ENCODE peak calls at places on chromosomes 4 and X, in ten cellular contexts. Y is NCI-H1694; N is HCT116; W is H7; L is EH; J is foreskin keratinocyte; Q is activated naive CD8-positive, alpha-beta T cell treated with anti-CD3 and anti-CD28 coated beads, Interleukin-2, amount 50 U/mL, for 24 hours; C is G401; B is endodermal cell; G is activated CD4-positive, alpha-beta T cell treated with anti-CD3 and anti-CD28 coated beads for 36 hours. O is an unnamed sample.

GRCh38 chr4:144591401-144591800 is 54.6 kb upstream of the HHIP start:
- DNase-seq in J (peak; percentile 80), W (no peak), Q (no peak), G (no peak), B (no peak), Y (no peak), C (no peak), N (no peak), L (peak; percentile 78), O (peak; percentile 88)

GRCh38 chr4:65416875-65417274 is 253.4 kb downstream of the EPHA5 start:
- DNase-seq in B (peak; percentile 67), C (peak; percentile 13), Q (no peak), N (no peak), W (no peak), G (no peak), L (no peak), J (no peak), Y (peak; percentile 93), O (peak; percentile 8)

GRCh38 chr4:2333356-2333841 is 71.5 kb upstream of the MXD4 start:
- DNase-seq in B (peak; percentile 51), L (no peak), Q (no peak), J (no peak), N (no peak), W (peak; percentile 71), Y (no peak), G (no peak), C (no peak), O (no peak)

GRCh38 chr4:167216783-167217182 is 17.5 kb downstream of the SPOCK3 start:
- DNase-seq in Q (no peak), Y (no peak), B (no peak), N (no peak), J (no peak), L (no peak), W (no peak), C (no peak), G (no peak), O (no peak)

GRCh38 chrX:53445977-53446376 is 11.8 kb upstream of the HSD17B10 start:
- DNase-seq in G (peak; percentile 70), Y (peak; percentile 16), N (no peak), C (peak; percentile 56), L (peak; percentile 45), W (peak; percentile 72), Q (peak; percentile 39), B (peak; percentile 77), J (peak; percentile 28), O (peak; percentile 51)

GRCh38 chr4:88230399-88230798 is 54.0 kb downstream of the PPM1K start:
- DNase-seq in Q (no peak), L (no peak), Y (no peak), J (no peak), W (no peak), N (no peak), B (no peak), G (no peak), C (no peak), O (no peak)

GRCh38 chrX:68579810-68580209 is 67.7 kb upstream of the STARD8 start:
- DNase-seq in B (no peak), Y (no peak), J (no peak), C (no peak), Q (no peak), N (no peak), W (no peak), G (no peak), L (no peak), O (no peak)

GRCh38 chr4:107366900-107367299 is 330.8 kb upstream of the DKK2 start:
- DNase-seq in Y (no peak), J (peak; percentile 48), N (no peak), C (no peak), W (no peak), B (no peak), Q (no peak), G (no peak), L (no peak), O (no peak)

GRCh38 chr4:11691236-11691635 is 262.5 kb upstream of the HS3ST1 start:
- DNase-seq in Q (no peak), C (no peak), N (no peak), L (no peak), B (no peak), Y (no peak), G (no peak), W (no peak), J (no peak), O (no peak)

GRCh38 chrX:80306007-80306406 is 114.2 kb upstream of the TENT5D start:
- DNase-seq in G (peak; percentile 4), N (no peak), Y (no peak), B (no peak), C (no peak), Q (no peak), J (no peak), W (no peak), L (no peak), O (no peak)

GRCh38 chr4:121070696-121071639 is 1.4 kb downstream of the NDNF start:
- DNase-seq in J (no peak), W (peak; percentile 73), Q (peak; percentile 26), G (peak; percentile 51), B (peak; percentile 91), N (no peak), L (peak; percentile 34), C (no peak), Y (no peak), O (peak; percentile 28)

GRCh38 chr4:54784188-54784671 is 126.5 kb downstream of the KIT start:
- DNase-seq in C (peak; percentile 8), J (no peak), Q (no peak), Y (no peak), W (no peak), L (peak; percentile 99), G (no peak), B (no peak), N (no peak), O (no peak)

GRCh38 chr4:48073567-48074103 is 57.1 kb downstream of the NIPAL1 start:
- DNase-seq in Y (no peak), L (no peak), C (no peak), Q (no peak), G (no peak), B (no peak), W (no peak), N (no peak), J (no peak), O (no peak)

GRCh38 chr4:110104661-110105060 is 93.8 kb downstream of the ELOVL6 start:
- DNase-seq in J (no peak), Y (no peak), L (no peak), W (no peak), C (peak; percentile 96), B (peak; percentile 51), N (no peak), Q (no peak), G (no peak), O (no peak)

GRCh38 chrX:353566-354535 is 32.9 kb downstream of the PPP2R3B start:
- DNase-seq in B (no peak), G (no peak), Y (no peak), J (no peak), C (no peak), W (no peak), L (no peak), N (no peak), Q (no peak), O (no peak)

GRCh38 chr4:122456228-122457106 is at the start of gene IL2:
- DNase-seq in G (peak; percentile 31), J (no peak), N (no peak), B (no peak), Y (no peak), C (no peak), W (no peak), L (no peak), Q (no peak), O (no peak)

GRCh38 chr4:57320217-57320616 is 210.0 kb upstream of the IGFBP7 start:
- DNase-seq in N (no peak), W (no peak), Q (no peak), G (no peak), C (no peak), B (no peak), Y (no peak), L (peak; percentile 69), J (peak; percentile 2), O (no peak)

GRCh38 chr4:82201303-82201702 is 172.5 kb downstream of the HNRNPD start:
- DNase-seq in Q (no peak), C (no peak), N (no peak), J (peak; percentile 17), L (peak; percentile 5), G (no peak), B (no peak), Y (peak; percentile 10), W (no peak), O (peak; percentile 44)

GRCh38 chr4:44760142-44760898 is 34.0 kb upstream of the GNPDA2 start:
- DNase-seq in W (peak; percentile 4), L (peak; percentile 50), J (peak; percentile 45), N (peak; percentile 19), G (peak; percentile 10), C (peak; percentile 59), Y (peak; percentile 26), B (no peak), Q (no peak), O (peak; percentile 21)